ENCODE peak calls at places on chromosomes 16 and 17, in four cellular contexts. R is cardiac fibroblast, H is erythroblast, D is chondrocyte. L is an unnamed sample.

GRCh38 chr17:75250009-75250471 is 11.4 kb downstream of the GGA3 start:
- DNase-seq in R (peak), H (no peak), D (no peak), L (peak)

GRCh38 chr17:10614536-10615155 is 42.5 kb downstream of the MYH3 start:
- DNase-seq in R (peak), H (peak), D (no peak), L (no peak)

GRCh38 chr17:44076716-44077594 is 6.4 kb downstream of the G6PC3 start:
- DNase-seq in R (no peak), H (no peak), D (no peak), L (no peak)

GRCh38 chr17:49901460-49902331 is 53.8 kb upstream of the TAC4 start:
- DNase-seq in R (no peak), H (no peak), D (no peak), L (no peak)

GRCh38 chr16:86027366-86028126 is 128.6 kb downstream of the IRF8 start:
- DNase-seq in R (no peak), H (no peak), D (peak), L (no peak)

GRCh38 chr17:6654816-6655731 is 3.5 kb downstream of the C17orf100 start:
- DNase-seq in R (no peak), H (no peak), D (no peak), L (no peak)

GRCh38 chr16:67720236-67720635 is 1.1 kb upstream of the GFOD2 start:
- DNase-seq in R (peak), H (no peak), D (no peak), L (no peak)

GRCh38 chr17:45573915-45574314 is 83.4 kb upstream of the PLEKHM1 start:
- DNase-seq in R (no peak), H (no peak), D (no peak), L (no peak)

GRCh38 chr17:34717092-34717491 is 137.7 kb downstream of the TMEM132E start:
- DNase-seq in R (no peak), H (no peak), D (no peak), L (no peak)

GRCh38 chr16:64412578-64413280 is 709.1 kb downstream of the CDH11 start:
- DNase-seq in R (no peak), H (no peak), D (no peak), L (no peak)